ENCODE peak calls at places on chromosomes 4 and X, in seven cellular contexts. M is NCI-H1417, P is hippocampal formation, V is iris pigment epithelial cell, F is GM06990, O is right cardiac atrium, U is posterior vena cava. R is an unnamed sample.

GRCh38 chrX:96689951-96690350 is 5.3 kb downstream of the DIAPH2 start:
- DNase-seq in V (peak; percentile 24), P (no peak), O (no peak), F (no peak), U (no peak), M (no peak), R (no peak)

GRCh38 chr4:54440394-54441223 is 211.5 kb downstream of the PDGFRA start:
- DNase-seq in U (no peak), P (peak; percentile 6), M (peak; percentile 10), O (no peak), V (peak; percentile 48), F (no peak), R (no peak)

GRCh38 chr4:152100378-152101201 is 339.8 kb upstream of the GATB start:
- DNase-seq in M (no peak), P (peak; percentile 12), F (peak; percentile 42), V (no peak), U (no peak), O (no peak), R (peak; percentile 37)

GRCh38 chr4:156771171-156771837 is 200.3 kb downstream of the PDGFC start:
- DNase-seq in F (no peak), M (peak; percentile 58), P (no peak), U (no peak), O (no peak), V (peak; percentile 84), R (no peak)

GRCh38 chr4:156242390-156242789 is 288.7 kb upstream of the CTSO start:
- DNase-seq in M (no peak), P (no peak), V (no peak), O (no peak), F (no peak), U (no peak), R (no peak)

GRCh38 chr4:139315221-139315675 is 13.0 kb upstream of the NDUFC1 start:
- DNase-seq in V (no peak), M (no peak), P (no peak), U (no peak), F (peak; percentile 46), O (no peak), R (no peak)

GRCh38 chr4:77347341-77347740 is 190.3 kb downstream of the CCNG2 start:
- DNase-seq in U (no peak), F (no peak), M (no peak), V (no peak), O (no peak), P (no peak), R (no peak)

GRCh38 chrX:153687121-153688039 is at the start of gene SLC6A8:
- DNase-seq in U (no peak), F (no peak), P (peak; percentile 77), O (peak; percentile 90), M (peak; percentile 71), V (peak; percentile 33), R (no peak)

GRCh38 chr4:76420311-76420710 is 630 bp downstream of the CCDC158 start:
- DNase-seq in M (no peak), V (no peak), O (peak; percentile 20), U (no peak), P (no peak), F (no peak), R (no peak)

GRCh38 chrX:28693101-28693500 is 105.9 kb downstream of the IL1RAPL1 start:
- DNase-seq in M (no peak), U (no peak), F (no peak), P (no peak), O (no peak), V (peak; percentile 32), R (no peak)

GRCh38 chrX:72169008-72169728 is 12.4 kb upstream of the PIN4 start:
- DNase-seq in P (no peak), U (no peak), V (no peak), M (no peak), F (no peak), O (no peak), R (no peak)

GRCh38 chr4:1572964-1573720 is 111.0 kb downstream of the FAM53A start:
- DNase-seq in U (peak; percentile 5), P (no peak), F (no peak), V (no peak), M (no peak), O (no peak), R (no peak)

GRCh38 chr4:134308910-134309309 is 107.3 kb upstream of the PABPC4L start:
- DNase-seq in V (no peak), O (no peak), F (no peak), M (no peak), U (no peak), P (no peak), R (no peak)

GRCh38 chr4:26069218-26069617 is 155.2 kb downstream of the SMIM20 start:
- DNase-seq in U (no peak), V (peak; percentile 66), O (no peak), M (peak; percentile 45), F (no peak), P (no peak), R (no peak)

GRCh38 chr4:3021627-3022026 is 52.7 kb downstream of the HTT-AS start:
- DNase-seq in P (no peak), V (no peak), U (peak; percentile 32), O (no peak), M (no peak), F (peak; percentile 54), R (no peak)

R was measured in GM12864.